ENCODE peak calls at places on chromosomes 4 and X, in four cellular contexts. S is AG08396; E is activated T-helper 1 cell treated with anti-CD3 and anti-CD28 coated beads, Interleukin-12 subunit alpha, Interleukin-12 subunit beta, Interleukin-2, Interleukin-4 antibody, amounts not matched to agents 30 ng/mL and 10 ng/mL and 1 ng/mL, durations not matched to agents 14 hours and 24 hours and 36 hours; C is stimulated activated CD4-positive, alpha-beta T cell treated with anti-CD3 and anti-CD28 coated beads, Interleukin-1b, Interleukin-23, amount 100 ng/mL, for 48 hours. D is an unnamed sample.
A peak's percentile ranks its signal among the peaks of the same experiment; 100 is the strongest.

GRCh38 chrX:148501121-148502066 is 977 bp downstream of the AFF2 start:
- DNase-seq in E (no peak), S (no peak), C (peak; percentile 9), D (peak; percentile 20)

GRCh38 chrX:102768984-102769761 is 48.6 kb downstream of the GPRASP3 start:
- DNase-seq in C (peak; percentile 81), E (peak; percentile 78), S (peak; percentile 73), D (peak; percentile 77)

GRCh38 chrX:136209016-136209738 is 42.0 kb downstream of the MAP7D3 start:
- DNase-seq in C (peak; percentile 24), E (no peak), S (peak; percentile 54), D (peak; percentile 59)

GRCh38 chr4:100299019-100299418 is 108.8 kb upstream of the DDIT4L start:
- DNase-seq in E (no peak), C (no peak), S (peak; percentile 47), D (peak; percentile 41)

GRCh38 chr4:8227201-8227770 is 28.2 kb downstream of the SH3TC1 start:
- DNase-seq in C (no peak), S (no peak), E (no peak), D (peak; percentile 58)

GRCh38 chr4:65580551-65580950 is 89.7 kb downstream of the EPHA5 start:
- DNase-seq in S (no peak), C (no peak), E (no peak), D (no peak)

GRCh38 chrX:13123247-13123856 is 78.9 kb upstream of the FAM9C start:
- DNase-seq in C (no peak), E (no peak), S (no peak), D (no peak)

GRCh38 chr4:4217123-4217522 is 9.6 kb downstream of the OTOP1 start:
- DNase-seq in C (no peak), S (no peak), E (no peak), D (no peak)

GRCh38 chr4:187232201-187232600 is 508.5 kb upstream of the FAT1 start:
- DNase-seq in E (no peak), C (no peak), S (no peak), D (no peak)

GRCh38 chr4:70280567-70280966 is 38.2 kb downstream of the CSN3 start:
- DNase-seq in S (no peak), C (no peak), E (no peak), D (no peak)

GRCh38 chr4:139018971-139019758 is 3.6 kb downstream of the NOCT start:
- DNase-seq in C (no peak), S (no peak), E (no peak), D (no peak)

GRCh38 chrX:122272011-122272410 is 912.1 kb upstream of the GRIA3 start:
- DNase-seq in E (no peak), C (no peak), S (no peak), D (no peak)

GRCh38 chrX:110159235-110159634 is 156.3 kb downstream of the TMEM164 start:
- DNase-seq in C (no peak), E (no peak), S (no peak), D (no peak)

GRCh38 chrX:21382715-21383114 is 8.5 kb downstream of the CNKSR2 start:
- DNase-seq in E (no peak), S (no peak), C (no peak), D (no peak)

GRCh38 chrX:9847071-9847470 is 60.8 kb downstream of the SHROOM2 start:
- DNase-seq in C (no peak), S (no peak), E (no peak), D (no peak)

GRCh38 chr4:184647391-184648101 is 1.7 kb downstream of the CASP3 start:
- DNase-seq in C (no peak), S (peak; percentile 21), E (no peak), D (no peak)

GRCh38 chrX:47198687-47199080 is 5.1 kb downstream of the UBA1 start:
- DNase-seq in E (no peak), S (no peak), C (no peak), D (no peak)

GRCh38 chr4:8307126-8307525 is 37.6 kb downstream of the HTRA3 start:
- DNase-seq in S (no peak), C (no peak), E (no peak), D (no peak)

D was measured in heart left ventricle.